ENCODE peak calls at places on chromosome 21, in ten cellular contexts. One of them, this sample, is unnamed.

GRCh38 chr21:34530264-34530663 is 18.3 kb upstream of the KCNE1 start:
- DNase-seq in prostate gland: no peak
- DNase-seq in psoas muscle: no peak
- DNase-seq in left lung: no peak
- DNase-seq in H7: no peak
- DNase-seq in Karpas-422: no peak
- DNase-seq in aorta: no peak
- DNase-seq in stomach: no peak
- DNase-seq in left ventricle myocardium inferior: no peak
- DNase-seq in fibroblast of the aortic adventitia: peak
- DNase-seq in this sample: peak

GRCh38 chr21:45073301-45074047 is 906 bp upstream of the ADARB1 start:
- DNase-seq in left ventricle myocardium inferior: no peak
- DNase-seq in left lung: no peak
- DNase-seq in stomach: peak
- DNase-seq in Karpas-422: no peak
- DNase-seq in fibroblast of the aortic adventitia: peak
- DNase-seq in psoas muscle: no peak
- DNase-seq in aorta: peak
- DNase-seq in H7: peak
- DNase-seq in prostate gland: peak
- DNase-seq in this sample: no peak

GRCh38 chr21:45320261-45320990 is 32.7 kb upstream of the POFUT2 start:
- DNase-seq in Karpas-422: no peak
- DNase-seq in psoas muscle: peak
- DNase-seq in fibroblast of the aortic adventitia: no peak
- DNase-seq in left lung: peak
- DNase-seq in left ventricle myocardium inferior: peak
- DNase-seq in stomach: no peak
- DNase-seq in H7: peak
- DNase-seq in aorta: peak
- DNase-seq in prostate gland: no peak
- DNase-seq in this sample: no peak

GRCh38 chr21:29155118-29155932 is 24.9 kb downstream of the MAP3K7CL start:
- DNase-seq in left lung: peak
- DNase-seq in left ventricle myocardium inferior: peak
- DNase-seq in H7: peak
- DNase-seq in aorta: peak
- DNase-seq in prostate gland: peak
- DNase-seq in psoas muscle: peak
- DNase-seq in fibroblast of the aortic adventitia: peak
- DNase-seq in Karpas-422: no peak
- DNase-seq in stomach: no peak
- DNase-seq in this sample: no peak

GRCh38 chr21:28624626-28625025 is 368.1 kb downstream of the LTN1 start:
- DNase-seq in prostate gland: no peak
- DNase-seq in left lung: no peak
- DNase-seq in psoas muscle: no peak
- DNase-seq in H7: no peak
- DNase-seq in fibroblast of the aortic adventitia: no peak
- DNase-seq in Karpas-422: no peak
- DNase-seq in left ventricle myocardium inferior: no peak
- DNase-seq in aorta: no peak
- DNase-seq in stomach: peak
- DNase-seq in this sample: no peak

GRCh38 chr21:32772281-32773047 is 909 bp upstream of the PAXBP1 start:
- DNase-seq in aorta: no peak
- DNase-seq in H7: no peak
- DNase-seq in fibroblast of the aortic adventitia: peak
- DNase-seq in psoas muscle: no peak
- DNase-seq in prostate gland: peak
- DNase-seq in left ventricle myocardium inferior: no peak
- DNase-seq in stomach: peak
- DNase-seq in left lung: peak
- DNase-seq in Karpas-422: peak
- DNase-seq in this sample: no peak

GRCh38 chr21:33531007-33531406 is 10.9 kb downstream of the GART start:
- DNase-seq in aorta: no peak
- DNase-seq in stomach: no peak
- DNase-seq in Karpas-422: no peak
- DNase-seq in fibroblast of the aortic adventitia: no peak
- DNase-seq in left lung: no peak
- DNase-seq in psoas muscle: no peak
- DNase-seq in left ventricle myocardium inferior: no peak
- DNase-seq in prostate gland: no peak
- DNase-seq in H7: no peak
- DNase-seq in this sample: no peak

GRCh38 chr21:41678944-41679343 is 87.9 kb downstream of the RIPK4 start:
- DNase-seq in left lung: peak
- DNase-seq in fibroblast of the aortic adventitia: peak
- DNase-seq in stomach: peak
- DNase-seq in Karpas-422: peak
- DNase-seq in prostate gland: peak
- DNase-seq in psoas muscle: peak
- DNase-seq in H7: peak
- DNase-seq in aorta: peak
- DNase-seq in left ventricle myocardium inferior: peak
- DNase-seq in this sample: peak

GRCh38 chr21:35408401-35408800 is 359.3 kb upstream of the RUNX1 start:
- DNase-seq in aorta: no peak
- DNase-seq in prostate gland: no peak
- DNase-seq in Karpas-422: no peak
- DNase-seq in H7: no peak
- DNase-seq in left ventricle myocardium inferior: no peak
- DNase-seq in left lung: no peak
- DNase-seq in psoas muscle: no peak
- DNase-seq in stomach: no peak
- DNase-seq in fibroblast of the aortic adventitia: peak
- DNase-seq in this sample: no peak

GRCh38 chr21:42988234-42988965 is 14.0 kb downstream of the PKNOX1 start:
- DNase-seq in Karpas-422: no peak
- DNase-seq in prostate gland: no peak
- DNase-seq in psoas muscle: no peak
- DNase-seq in fibroblast of the aortic adventitia: peak
- DNase-seq in stomach: no peak
- DNase-seq in left lung: no peak
- DNase-seq in left ventricle myocardium inferior: no peak
- DNase-seq in H7: no peak
- DNase-seq in aorta: no peak
- DNase-seq in this sample: no peak

GRCh38 chr21:42997053-42997452 is 22.7 kb downstream of the PKNOX1 start:
- DNase-seq in H7: no peak
- DNase-seq in stomach: no peak
- DNase-seq in aorta: peak
- DNase-seq in left ventricle myocardium inferior: peak
- DNase-seq in prostate gland: no peak
- DNase-seq in Karpas-422: peak
- DNase-seq in psoas muscle: peak
- DNase-seq in left lung: peak
- DNase-seq in fibroblast of the aortic adventitia: peak
- DNase-seq in this sample: peak

GRCh38 chr21:42992943-42993712 is 18.8 kb downstream of the PKNOX1 start:
- DNase-seq in left lung: no peak
- DNase-seq in aorta: no peak
- DNase-seq in fibroblast of the aortic adventitia: no peak
- DNase-seq in prostate gland: no peak
- DNase-seq in left ventricle myocardium inferior: no peak
- DNase-seq in H7: no peak
- DNase-seq in Karpas-422: peak
- DNase-seq in psoas muscle: no peak
- DNase-seq in stomach: no peak
- DNase-seq in this sample: no peak

GRCh38 chr21:42990251-42990650 is 15.9 kb downstream of the PKNOX1 start:
- DNase-seq in stomach: no peak
- DNase-seq in prostate gland: no peak
- DNase-seq in aorta: no peak
- DNase-seq in left lung: no peak
- DNase-seq in Karpas-422: no peak
- DNase-seq in fibroblast of the aortic adventitia: no peak
- DNase-seq in H7: no peak
- DNase-seq in psoas muscle: no peak
- DNase-seq in left ventricle myocardium inferior: no peak
- DNase-seq in this sample: no peak

DNA sequence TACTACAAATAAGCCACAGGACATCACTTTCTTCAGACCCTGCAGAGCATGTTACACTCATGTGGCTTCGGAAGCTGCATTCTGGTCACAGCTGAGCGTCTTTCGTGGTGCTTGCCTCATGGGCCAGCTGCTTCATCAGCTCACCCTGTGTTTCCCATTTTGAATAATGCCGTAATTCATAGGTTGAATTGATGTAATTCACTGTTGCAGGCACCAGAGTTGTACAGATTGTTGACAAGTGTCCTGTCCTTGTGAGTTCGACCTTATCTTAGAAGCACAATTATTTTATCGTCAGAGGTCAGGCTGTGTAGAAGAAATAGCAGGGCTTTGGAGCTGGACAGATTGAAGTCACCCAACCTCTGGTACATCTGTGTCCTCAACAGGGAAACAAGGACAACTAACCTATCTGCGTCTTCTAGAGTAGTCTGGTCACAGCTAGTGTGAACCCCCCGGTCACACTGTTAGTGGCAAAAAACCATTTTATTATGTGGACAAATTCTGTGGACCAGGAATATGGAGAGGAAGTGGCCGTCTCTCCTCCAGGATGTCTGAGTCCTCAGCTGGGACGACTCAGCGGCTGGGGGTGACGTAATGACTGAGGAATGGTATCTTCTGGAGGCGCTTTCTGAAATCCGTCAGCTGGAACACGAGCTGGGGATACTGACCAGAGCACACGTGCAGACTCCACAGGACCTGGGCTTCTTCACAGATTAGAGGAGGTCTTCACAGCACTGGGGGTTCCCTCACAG is 17.8 kb downstream of the PKNOX1 start:
- DNase-seq in H7: no peak
- DNase-seq in left lung: peak
- DNase-seq in fibroblast of the aortic adventitia: peak
- DNase-seq in Karpas-422: no peak
- DNase-seq in psoas muscle: peak
- DNase-seq in prostate gland: no peak
- DNase-seq in aorta: no peak
- DNase-seq in stomach: no peak
- DNase-seq in left ventricle myocardium inferior: peak
- DNase-seq in this sample: peak
- H3K4me3 ChIP-seq in H7: no peak
- H3K4me3 ChIP-seq in left lung: no peak
- H3K4me3 ChIP-seq in fibroblast of the aortic adventitia: no peak
- H3K4me3 ChIP-seq in Karpas-422: no peak
- H3K4me3 ChIP-seq in psoas muscle: no peak
- H3K4me3 ChIP-seq in prostate gland: no peak
- H3K4me3 ChIP-seq in aorta: no peak
- H3K4me3 ChIP-seq in stomach: no peak
- H3K4me3 ChIP-seq in left ventricle myocardium inferior: peak
- H3K4me3 ChIP-seq in this sample: no peak

GRCh38 chr21:38376693-38377092 is 119.9 kb downstream of the KCNJ15 start:
- DNase-seq in Karpas-422: no peak
- DNase-seq in aorta: peak
- DNase-seq in H7: no peak
- DNase-seq in stomach: no peak
- DNase-seq in fibroblast of the aortic adventitia: no peak
- DNase-seq in left lung: no peak
- DNase-seq in psoas muscle: no peak
- DNase-seq in prostate gland: no peak
- DNase-seq in left ventricle myocardium inferior: peak
- DNase-seq in this sample: no peak
- H3K4me3 ChIP-seq in Karpas-422: no peak
- H3K4me3 ChIP-seq in aorta: no peak
- H3K4me3 ChIP-seq in H7: no peak
- H3K4me3 ChIP-seq in stomach: peak
- H3K4me3 ChIP-seq in fibroblast of the aortic adventitia: no peak
- H3K4me3 ChIP-seq in left lung: peak
- H3K4me3 ChIP-seq in psoas muscle: no peak
- H3K4me3 ChIP-seq in prostate gland: no peak
- H3K4me3 ChIP-seq in left ventricle myocardium inferior: peak
- H3K4me3 ChIP-seq in this sample: no peak

GRCh38 chr21:17783816-17784598 is 35.1 kb downstream of the C21orf91 start:
- DNase-seq in fibroblast of the aortic adventitia: no peak
- DNase-seq in prostate gland: no peak
- DNase-seq in left lung: no peak
- DNase-seq in psoas muscle: no peak
- DNase-seq in stomach: no peak
- DNase-seq in Karpas-422: peak
- DNase-seq in left ventricle myocardium inferior: no peak
- DNase-seq in H7: no peak
- DNase-seq in aorta: no peak
- DNase-seq in this sample: no peak
- H3K4me3 ChIP-seq in fibroblast of the aortic adventitia: no peak
- H3K4me3 ChIP-seq in prostate gland: no peak
- H3K4me3 ChIP-seq in left lung: no peak
- H3K4me3 ChIP-seq in psoas muscle: no peak
- H3K4me3 ChIP-seq in stomach: no peak
- H3K4me3 ChIP-seq in Karpas-422: peak
- H3K4me3 ChIP-seq in left ventricle myocardium inferior: no peak
- H3K4me3 ChIP-seq in H7: no peak
- H3K4me3 ChIP-seq in aorta: no peak
- H3K4me3 ChIP-seq in this sample: no peak

DNA sequence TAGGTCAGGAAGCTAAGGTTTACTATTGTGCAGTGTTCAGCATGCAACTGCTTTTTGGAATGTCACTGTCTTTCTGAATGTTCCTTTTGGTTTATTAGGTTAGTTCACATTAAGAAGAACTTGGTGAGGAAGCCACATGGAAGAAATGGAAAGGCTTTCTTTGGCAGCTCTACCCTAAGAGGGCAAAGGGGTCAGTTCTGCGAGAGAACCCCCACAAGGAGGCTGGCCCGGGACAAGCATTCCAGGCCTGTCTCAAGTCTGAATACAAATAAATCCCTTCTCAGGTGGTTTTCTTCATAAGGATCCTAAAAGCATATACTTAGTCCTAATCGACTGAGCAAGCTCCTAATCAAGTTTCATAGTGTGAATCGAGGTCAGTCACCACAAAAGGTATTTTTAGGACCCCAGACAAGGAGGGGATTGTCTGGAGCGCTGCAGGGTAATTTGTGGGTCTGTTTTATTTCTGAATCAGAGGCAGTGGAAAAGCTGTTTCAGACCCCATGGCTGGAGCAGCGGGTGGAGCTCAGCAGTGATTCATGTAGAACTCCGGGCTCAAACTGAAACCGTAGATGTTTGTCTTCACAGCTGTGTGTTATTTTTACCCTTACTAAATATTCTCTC is 63.3 kb downstream of the ERG start:
- DNase-seq in left lung: no peak
- DNase-seq in stomach: no peak
- DNase-seq in prostate gland: no peak
- DNase-seq in H7: no peak
- DNase-seq in aorta: no peak
- DNase-seq in fibroblast of the aortic adventitia: peak
- DNase-seq in psoas muscle: no peak
- DNase-seq in left ventricle myocardium inferior: no peak
- DNase-seq in Karpas-422: no peak
- DNase-seq in this sample: no peak
- H3K4me3 ChIP-seq in left lung: no peak
- H3K4me3 ChIP-seq in stomach: peak
- H3K4me3 ChIP-seq in prostate gland: no peak
- H3K4me3 ChIP-seq in H7: no peak
- H3K4me3 ChIP-seq in aorta: no peak
- H3K4me3 ChIP-seq in fibroblast of the aortic adventitia: peak
- H3K4me3 ChIP-seq in psoas muscle: no peak
- H3K4me3 ChIP-seq in left ventricle myocardium inferior: peak
- H3K4me3 ChIP-seq in Karpas-422: no peak
- H3K4me3 ChIP-seq in this sample: peak

This sample was measured in skeletal muscle cell.